ENCODE peak calls at places on chromosomes 4 and X, in eight cellular contexts. One of them, this sample, is unnamed.

GRCh38 chr4:143768007-143768591 is 67.6 kb upstream of the FREM3 start:
- DNase-seq in PC-9: no peak
- DNase-seq in lower lobe of right lung: no peak
- DNase-seq in H9: no peak
- DNase-seq in A549: no peak
- DNase-seq in endothelial cell of umbilical vein: peak
- DNase-seq in pancreas: no peak
- DNase-seq in stomach: no peak
- DNase-seq in this sample: no peak

GRCh38 chrX:40866878-40867277 is 131.5 kb upstream of the MED14 start:
- DNase-seq in PC-9: no peak
- DNase-seq in lower lobe of right lung: no peak
- DNase-seq in H9: no peak
- DNase-seq in A549: no peak
- DNase-seq in endothelial cell of umbilical vein: peak
- DNase-seq in pancreas: no peak
- DNase-seq in stomach: no peak
- DNase-seq in this sample: no peak

GRCh38 chrX:64394874-64395567 is at the start of gene MTMR8:
- DNase-seq in PC-9: peak
- DNase-seq in lower lobe of right lung: peak
- DNase-seq in H9: peak
- DNase-seq in A549: peak
- DNase-seq in endothelial cell of umbilical vein: peak
- DNase-seq in pancreas: peak
- DNase-seq in stomach: peak
- DNase-seq in this sample: peak

GRCh38 chr4:81845273-81845672 is 373.6 kb upstream of the RASGEF1B start:
- DNase-seq in PC-9: no peak
- DNase-seq in lower lobe of right lung: no peak
- DNase-seq in H9: no peak
- DNase-seq in A549: no peak
- DNase-seq in endothelial cell of umbilical vein: no peak
- DNase-seq in pancreas: no peak
- DNase-seq in stomach: no peak
- DNase-seq in this sample: no peak

GRCh38 chr4:137359691-137360315 is 172.5 kb downstream of the PCDH18 start:
- DNase-seq in PC-9: no peak
- DNase-seq in lower lobe of right lung: no peak
- DNase-seq in H9: no peak
- DNase-seq in A549: no peak
- DNase-seq in endothelial cell of umbilical vein: no peak
- DNase-seq in pancreas: no peak
- DNase-seq in stomach: no peak
- DNase-seq in this sample: no peak

GRCh38 chrX:64570204-64570603 is 175.0 kb upstream of the MTMR8 start:
- DNase-seq in PC-9: no peak
- DNase-seq in lower lobe of right lung: no peak
- DNase-seq in H9: peak
- DNase-seq in A549: no peak
- DNase-seq in endothelial cell of umbilical vein: no peak
- DNase-seq in pancreas: no peak
- DNase-seq in stomach: no peak
- DNase-seq in this sample: no peak

GRCh38 chrX:13898084-13898483 is 81.2 kb upstream of the GPM6B start:
- DNase-seq in PC-9: no peak
- DNase-seq in lower lobe of right lung: no peak
- DNase-seq in H9: no peak
- DNase-seq in A549: no peak
- DNase-seq in endothelial cell of umbilical vein: no peak
- DNase-seq in pancreas: no peak
- DNase-seq in stomach: no peak
- DNase-seq in this sample: no peak

GRCh38 chr4:102402223-102402622 is 56.9 kb upstream of the SLC39A8 start:
- DNase-seq in PC-9: no peak
- DNase-seq in lower lobe of right lung: no peak
- DNase-seq in H9: no peak
- DNase-seq in A549: no peak
- DNase-seq in endothelial cell of umbilical vein: no peak
- DNase-seq in pancreas: no peak
- DNase-seq in stomach: no peak
- DNase-seq in this sample: no peak

GRCh38 chrX:123881330-123881729 is 21.5 kb downstream of the XIAP start:
- DNase-seq in PC-9: peak
- DNase-seq in lower lobe of right lung: no peak
- DNase-seq in H9: no peak
- DNase-seq in A549: no peak
- DNase-seq in endothelial cell of umbilical vein: no peak
- DNase-seq in pancreas: no peak
- DNase-seq in stomach: no peak
- DNase-seq in this sample: no peak

GRCh38 chr4:153834901-153835300 is 46.0 kb upstream of the SFRP2 start:
- DNase-seq in PC-9: no peak
- DNase-seq in lower lobe of right lung: no peak
- DNase-seq in H9: no peak
- DNase-seq in A549: no peak
- DNase-seq in endothelial cell of umbilical vein: no peak
- DNase-seq in pancreas: no peak
- DNase-seq in stomach: no peak
- DNase-seq in this sample: no peak

GRCh38 chr4:153832720-153833287 is 43.9 kb upstream of the SFRP2 start:
- DNase-seq in PC-9: no peak
- DNase-seq in lower lobe of right lung: no peak
- DNase-seq in H9: no peak
- DNase-seq in A549: no peak
- DNase-seq in endothelial cell of umbilical vein: no peak
- DNase-seq in pancreas: no peak
- DNase-seq in stomach: no peak
- DNase-seq in this sample: no peak

DNA sequence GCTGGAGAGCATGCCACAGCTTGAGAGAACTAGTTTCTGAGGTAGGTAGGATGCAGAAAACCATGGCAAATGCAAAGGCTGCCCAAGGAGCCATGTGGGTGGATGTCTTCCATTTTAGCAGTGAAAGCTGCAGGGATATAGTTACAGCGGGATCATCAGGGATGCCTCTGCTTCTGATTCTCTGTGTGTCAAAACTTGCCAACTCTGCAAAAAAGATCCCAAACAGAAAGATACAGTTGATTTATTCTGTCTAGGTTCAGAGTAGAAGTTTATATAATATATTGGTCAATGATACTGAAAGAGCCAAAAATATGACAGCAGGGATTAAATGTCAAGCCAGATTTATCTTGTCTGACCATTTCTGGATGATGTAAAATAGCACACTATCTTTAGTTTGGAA is 42.4 kb upstream of the SFRP2 start:
- DNase-seq in PC-9: no peak
- DNase-seq in lower lobe of right lung: no peak
- DNase-seq in H9: no peak
- DNase-seq in A549: no peak
- DNase-seq in endothelial cell of umbilical vein: no peak
- DNase-seq in pancreas: no peak
- DNase-seq in stomach: no peak
- DNase-seq in this sample: no peak
- H3K27ac ChIP-seq in PC-9: no peak
- H3K27ac ChIP-seq in lower lobe of right lung: no peak
- H3K27ac ChIP-seq in H9: no peak
- H3K27ac ChIP-seq in A549: no peak
- H3K27ac ChIP-seq in endothelial cell of umbilical vein: no peak
- H3K27ac ChIP-seq in pancreas: no peak
- H3K27ac ChIP-seq in stomach: no peak
- H3K27ac ChIP-seq in this sample: no peak

GRCh38 chr4:76896048-76896447 is 1.9 kb downstream of the SOWAHB start:
- DNase-seq in PC-9: no peak
- DNase-seq in lower lobe of right lung: no peak
- DNase-seq in H9: no peak
- DNase-seq in A549: no peak
- DNase-seq in endothelial cell of umbilical vein: no peak
- DNase-seq in pancreas: no peak
- DNase-seq in stomach: no peak
- DNase-seq in this sample: no peak

GRCh38 chr4:76897522-76898384 is at the start of gene SOWAHB:
- DNase-seq in PC-9: peak
- DNase-seq in lower lobe of right lung: peak
- DNase-seq in H9: peak
- DNase-seq in A549: peak
- DNase-seq in endothelial cell of umbilical vein: peak
- DNase-seq in pancreas: peak
- DNase-seq in stomach: peak
- DNase-seq in this sample: peak

GRCh38 chr4:76894537-76894936 is 3.4 kb downstream of the SOWAHB start:
- DNase-seq in PC-9: no peak
- DNase-seq in lower lobe of right lung: no peak
- DNase-seq in H9: no peak
- DNase-seq in A549: no peak
- DNase-seq in endothelial cell of umbilical vein: no peak
- DNase-seq in pancreas: no peak
- DNase-seq in stomach: no peak
- DNase-seq in this sample: no peak

GRCh38 chr4:76896731-76897521 is 1.0 kb downstream of the SOWAHB start:
- DNase-seq in PC-9: no peak
- DNase-seq in lower lobe of right lung: peak
- DNase-seq in H9: peak
- DNase-seq in A549: peak
- DNase-seq in endothelial cell of umbilical vein: peak
- DNase-seq in pancreas: peak
- DNase-seq in stomach: peak
- DNase-seq in this sample: peak

DNA sequence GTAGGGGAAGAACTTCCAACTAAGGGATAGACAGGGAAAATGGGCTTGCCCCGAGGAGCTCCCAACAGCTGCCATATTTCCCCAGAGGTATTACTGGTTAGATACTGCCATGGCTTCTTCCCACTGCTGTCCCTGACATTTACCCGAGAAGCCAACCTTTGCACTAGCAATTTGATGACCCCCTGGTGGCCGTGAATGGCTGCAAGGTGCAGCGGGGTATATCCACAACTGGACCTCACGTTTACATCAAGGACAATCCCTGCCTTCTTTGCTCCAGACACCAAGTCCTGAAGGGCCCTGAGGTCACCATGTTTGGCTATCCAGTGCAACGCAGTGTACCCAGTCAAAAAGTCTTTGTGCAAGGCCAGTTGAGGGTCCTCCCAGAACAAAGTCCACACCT is 2.3 kb downstream of the SOWAHB start:
- DNase-seq in PC-9: no peak
- DNase-seq in lower lobe of right lung: no peak
- DNase-seq in H9: peak
- DNase-seq in A549: no peak
- DNase-seq in endothelial cell of umbilical vein: no peak
- DNase-seq in pancreas: no peak
- DNase-seq in stomach: no peak
- DNase-seq in this sample: no peak
- TF ChIP-seq CTCF in PC-9: no peak
- TF ChIP-seq CTCF in lower lobe of right lung: no peak
- TF ChIP-seq CTCF in H9: peak
- TF ChIP-seq CTCF in A549: no peak
- TF ChIP-seq CTCF in endothelial cell of umbilical vein: no peak
- TF ChIP-seq CTCF in pancreas: no peak
- TF ChIP-seq CTCF in stomach: no peak
- TF ChIP-seq CTCF in this sample: no peak

DNA sequence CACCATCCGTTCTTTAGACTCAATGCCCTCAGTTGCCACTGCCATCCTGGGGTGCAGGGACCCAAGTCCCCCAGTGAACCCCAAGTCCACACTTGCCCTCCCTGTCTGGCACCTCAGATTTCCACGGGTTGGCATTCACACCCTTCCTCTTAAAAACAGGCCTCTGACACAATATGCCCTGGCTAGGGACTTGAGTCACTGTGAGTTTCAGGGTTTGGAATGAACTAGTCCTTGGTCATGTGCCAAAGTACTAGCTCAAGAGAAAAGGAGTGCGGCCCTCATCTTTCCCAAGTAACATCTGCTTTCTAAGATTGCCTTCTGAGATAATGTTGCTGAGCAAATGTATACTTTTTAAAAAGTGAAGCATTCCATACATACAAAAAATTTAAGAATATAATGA is 134.0 kb downstream of the MID1 start:
- DNase-seq in PC-9: no peak
- DNase-seq in lower lobe of right lung: no peak
- DNase-seq in H9: no peak
- DNase-seq in A549: no peak
- DNase-seq in endothelial cell of umbilical vein: peak
- DNase-seq in pancreas: no peak
- DNase-seq in stomach: no peak
- DNase-seq in this sample: peak
- H3K27ac ChIP-seq in PC-9: no peak
- H3K27ac ChIP-seq in lower lobe of right lung: no peak
- H3K27ac ChIP-seq in H9: no peak
- H3K27ac ChIP-seq in A549: peak
- H3K27ac ChIP-seq in endothelial cell of umbilical vein: no peak
- H3K27ac ChIP-seq in pancreas: no peak
- H3K27ac ChIP-seq in stomach: no peak
- H3K27ac ChIP-seq in this sample: peak

GRCh38 chrX:121336831-121337421 is 289.5 kb downstream of the GLUD2 start:
- DNase-seq in PC-9: peak
- DNase-seq in lower lobe of right lung: no peak
- DNase-seq in H9: no peak
- DNase-seq in A549: no peak
- DNase-seq in endothelial cell of umbilical vein: no peak
- DNase-seq in pancreas: no peak
- DNase-seq in stomach: no peak
- DNase-seq in this sample: peak

GRCh38 chrX:121333942-121334341 is 286.5 kb downstream of the GLUD2 start:
- DNase-seq in PC-9: no peak
- DNase-seq in lower lobe of right lung: no peak
- DNase-seq in H9: no peak
- DNase-seq in A549: no peak
- DNase-seq in endothelial cell of umbilical vein: no peak
- DNase-seq in pancreas: no peak
- DNase-seq in stomach: no peak
- DNase-seq in this sample: no peak
- TF ChIP-seq CTCF in PC-9: no peak
- TF ChIP-seq CTCF in lower lobe of right lung: no peak
- TF ChIP-seq CTCF in H9: peak
- TF ChIP-seq CTCF in A549: no peak
- TF ChIP-seq CTCF in endothelial cell of umbilical vein: no peak
- TF ChIP-seq CTCF in pancreas: no peak
- TF ChIP-seq CTCF in stomach: no peak
- TF ChIP-seq CTCF in this sample: no peak

This sample was measured in RWPE1.